ENCODE peak calls at places on chromosomes 6 and 20, in ten cellular contexts. B, A, N, H, P, K, F, E, O and Z are unnamed samples.
A peak's percentile ranks its signal among the peaks of the same experiment; 100 is the strongest.

GRCh38 chr6:156752666-156753301 is 24.4 kb upstream of the ARID1B start:
- DNase-seq in N (no peak), F (peak; percentile 57), K (no peak), O (no peak), P (no peak), B (no peak), E (no peak), A (no peak), H (no peak), Z (no peak)

GRCh38 chr20:953742-954141 is 37.6 kb upstream of the ANGPT4 start:
- DNase-seq in K (peak; percentile 46), B (no peak), F (no peak), N (no peak), P (no peak), O (peak; percentile 23), H (no peak), E (peak; percentile 65), A (no peak), Z (no peak)

GRCh38 chr20:3786126-3786484 is 435 bp downstream of the CENPB start:
- DNase-seq in O (peak; percentile 52), A (peak; percentile 73), B (no peak), P (peak; percentile 49), H (peak; percentile 23), K (peak; percentile 80), E (peak; percentile 64), N (peak; percentile 31), F (peak; percentile 61), Z (no peak)

GRCh38 chr20:59835448-59836395 is 97.7 kb downstream of the SYCP2 start:
- DNase-seq in N (peak; percentile 30), O (peak; percentile 54), P (peak; percentile 32), F (no peak), B (no peak), K (peak; percentile 56), H (no peak), A (peak; percentile 65), E (no peak), Z (peak; percentile 52)

GRCh38 chr20:58070664-58071499 is 157.6 kb downstream of the ANKRD60 start:
- DNase-seq in E (no peak), B (no peak), A (no peak), K (no peak), O (no peak), N (no peak), P (no peak), H (no peak), F (no peak), Z (no peak)

GRCh38 chr6:87700729-87701675 is 1.0 kb downstream of the AKIRIN2 start:
- DNase-seq in N (peak; percentile 53), A (peak; percentile 61), B (peak; percentile 53), H (peak; percentile 38), E (peak; percentile 48), P (peak; percentile 61), K (peak; percentile 91), F (peak; percentile 34), O (peak; percentile 21), Z (no peak)

GRCh38 chr6:165987483-165988305 is 180.0 kb downstream of the TBXT start:
- DNase-seq in A (no peak), E (peak; percentile 78), F (peak; percentile 55), B (no peak), P (no peak), K (peak; percentile 68), O (no peak), N (peak; percentile 36), H (no peak), Z (peak; percentile 90)

GRCh38 chr6:150368762-150369161 is at the start of gene IYD:
- DNase-seq in A (no peak), F (no peak), N (no peak), H (no peak), P (no peak), O (no peak), B (no peak), K (no peak), E (no peak), Z (no peak)

GRCh38 chr20:61959301-61959700 is 106.4 kb downstream of the TAF4 start:
- DNase-seq in E (no peak), N (no peak), K (no peak), B (no peak), A (peak; percentile 34), P (no peak), O (no peak), F (peak; percentile 4), H (no peak), Z (peak; percentile 58)